ENCODE peak calls at places on chromosomes 12 and 14, in eight cellular contexts. D, X, O, Q, T, E, P and A are unnamed samples.

GRCh38 chr12:124385219-124385969 is 90.5 kb downstream of the RFLNA start:
- DNase-seq in X (peak; percentile 58), D (no peak), E (no peak), O (peak; percentile 94), Q (no peak), T (no peak), P (no peak), A (no peak)

GRCh38 chr14:51041117-51041531 is 53.8 kb downstream of the TRIM9 start:
- DNase-seq in O (no peak), D (no peak), T (no peak), X (no peak), P (no peak), Q (no peak), E (no peak), A (no peak)

GRCh38 chr12:113299619-113300237 is 35.2 kb downstream of the SLC8B1 start:
- DNase-seq in D (peak; percentile 86), P (no peak), X (peak; percentile 81), E (peak; percentile 70), O (peak; percentile 89), Q (no peak), T (peak; percentile 85), A (peak; percentile 72)

GRCh38 chr14:72613196-72613974 is 280.5 kb downstream of the DPF3 start:
- DNase-seq in X (peak; percentile 47), Q (no peak), T (peak; percentile 72), O (peak; percentile 46), D (peak; percentile 89), P (no peak), E (peak; percentile 81), A (peak; percentile 88)

GRCh38 chr14:61192970-61193369 is 88.2 kb downstream of the TMEM30B start:
- DNase-seq in X (peak; percentile 64), E (no peak), O (no peak), Q (no peak), P (no peak), T (no peak), D (no peak), A (no peak)

GRCh38 chr12:19171731-19172130 is 42.2 kb downstream of the PLEKHA5 start:
- DNase-seq in P (no peak), E (no peak), D (no peak), T (no peak), O (no peak), Q (no peak), X (no peak), A (no peak)

GRCh38 chr12:88227871-88228270 is 85.8 kb downstream of the TMTC3 start:
- DNase-seq in E (no peak), D (no peak), X (no peak), P (no peak), Q (no peak), T (no peak), O (no peak), A (no peak)

GRCh38 chr12:124956571-124956970 is 32.4 kb downstream of the DHX37 start:
- DNase-seq in E (no peak), D (no peak), O (no peak), P (no peak), T (no peak), Q (no peak), X (no peak), A (no peak)

GRCh38 chr14:55398679-55399078 is 13.0 kb downstream of the ATG14 start:
- DNase-seq in O (peak; percentile 65), Q (no peak), D (no peak), E (no peak), T (no peak), X (peak; percentile 99), P (no peak), A (no peak)

GRCh38 chr12:111330800-111331752 is 37.8 kb downstream of the PHETA1 start:
- DNase-seq in O (no peak), T (no peak), X (peak; percentile 57), Q (no peak), E (no peak), P (peak; percentile 42), D (no peak), A (no peak)

GRCh38 chr12:124878795-124879516 is 15.3 kb upstream of the SCARB1 start:
- DNase-seq in O (no peak), P (no peak), D (no peak), E (no peak), X (no peak), T (no peak), Q (no peak), A (no peak)

GRCh38 chr12:49296034-49296835 is 1.3 kb downstream of the PRPH start:
- DNase-seq in Q (peak; percentile 54), E (peak; percentile 37), D (peak; percentile 73), O (no peak), T (no peak), P (peak; percentile 42), X (no peak), A (no peak)

GRCh38 chr14:20223410-20223809 is at the start of gene OR11H6:
- DNase-seq in X (no peak), P (no peak), O (no peak), D (no peak), T (no peak), Q (no peak), E (no peak), A (no peak)

GRCh38 chr14:76152333-76152681 is 585 bp downstream of the GPATCH2L start:
- DNase-seq in D (peak; percentile 75), X (peak; percentile 73), Q (peak; percentile 67), P (peak; percentile 52), O (peak; percentile 84), E (peak; percentile 26), T (peak; percentile 83), A (peak; percentile 44)

GRCh38 chr12:53757095-53757770 is 5.5 kb upstream of the CISTR start:
- DNase-seq in E (peak; percentile 79), T (peak; percentile 89), P (peak; percentile 77), O (peak; percentile 69), Q (peak; percentile 69), D (peak; percentile 86), X (peak; percentile 69), A (peak; percentile 80)

GRCh38 chr12:75389061-75389460 is 1.8 kb upstream of the GLIPR1L2 start:
- DNase-seq in Q (no peak), T (no peak), P (no peak), E (no peak), D (no peak), O (no peak), X (no peak), A (no peak)

GRCh38 chr12:75390899-75391538 is at the start of gene GLIPR1L2:
- DNase-seq in E (peak; percentile 96), Q (peak; percentile 77), P (peak; percentile 98), D (peak; percentile 98), O (peak; percentile 96), T (peak; percentile 97), X (peak; percentile 98), A (peak; percentile 95)

GRCh38 chr12:75390156-75390898 is 562 bp upstream of the GLIPR1L2 start:
- DNase-seq in O (no peak), T (no peak), D (no peak), Q (no peak), E (no peak), P (peak; percentile 9), X (no peak), A (no peak)

DNA sequence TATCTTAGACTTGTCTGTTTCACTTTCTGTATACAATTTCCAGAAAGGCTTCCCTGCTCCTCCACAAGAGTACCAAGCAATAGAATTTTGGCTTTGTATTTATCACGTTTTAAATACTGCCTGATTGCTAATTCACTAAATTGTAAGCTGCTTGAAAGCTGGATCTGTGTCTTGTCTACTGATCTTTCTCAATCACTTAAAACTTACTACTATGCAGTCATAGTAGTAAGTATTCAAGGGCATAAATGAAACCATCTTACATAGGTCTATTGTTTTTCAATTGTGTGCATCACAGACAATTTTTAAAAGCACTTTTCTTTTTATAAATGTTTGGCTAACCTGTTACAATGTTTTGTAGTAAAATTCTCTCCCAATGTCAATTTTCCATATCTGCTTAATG is 1.2 kb upstream of the GLIPR1L2 start:
- DNase-seq in P (peak; percentile 20), Q (no peak), T (no peak), D (no peak), E (no peak), O (no peak), X (peak; percentile 11), A (no peak)
- H3K27ac ChIP-seq in P (peak overlapping the region; percentile 85), Q (peak overlapping the region; percentile 79), T (no peak overlapping the region), D (peak overlapping the region; percentile 87), E (peak overlapping the region; percentile 84), O (peak overlapping the region; percentile 4), X (peak overlapping the region; percentile 36), A (peak overlapping the region; percentile 90)

GRCh38 chr14:67572608-67573007 is 27.5 kb downstream of the PIGH start:
- DNase-seq in D (no peak), O (no peak), T (no peak), X (no peak), P (no peak), Q (no peak), E (no peak), A (no peak)

GRCh38 chr14:67573268-67574010 is 26.6 kb downstream of the PIGH start:
- DNase-seq in X (no peak), P (no peak), T (no peak), Q (no peak), O (no peak), E (no peak), D (no peak), A (no peak)

GRCh38 chr14:67575684-67576083 is 24.4 kb downstream of the PIGH start:
- DNase-seq in O (no peak), E (no peak), Q (no peak), T (no peak), P (no peak), D (no peak), X (no peak), A (no peak)

GRCh38 chr14:67574806-67575205 is 25.3 kb downstream of the PIGH start:
- DNase-seq in D (no peak), X (no peak), E (no peak), O (no peak), T (no peak), Q (no peak), P (no peak), A (no peak)

DNA sequence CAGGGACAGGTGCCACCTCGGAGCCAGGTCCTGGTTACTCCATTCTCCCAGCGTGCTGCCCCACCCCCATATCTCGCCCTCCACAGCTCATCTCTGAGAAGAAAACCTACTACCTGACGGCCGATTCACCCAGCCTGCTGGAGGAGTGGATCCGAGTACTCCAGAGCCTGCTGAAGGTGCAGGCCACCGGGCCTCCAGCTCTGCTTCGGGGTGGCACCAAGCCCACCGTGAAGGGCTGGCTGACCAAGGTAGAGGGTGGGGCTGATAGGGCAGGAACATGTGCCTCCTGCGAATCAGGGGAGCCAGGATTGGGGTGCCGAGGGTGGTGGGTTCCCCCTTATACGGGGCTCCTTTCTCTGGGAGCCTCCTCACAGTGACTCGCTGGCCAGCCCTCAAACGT is 25.9 kb downstream of the PIGH start:
- DNase-seq in P (no peak), T (no peak), Q (no peak), E (no peak), X (no peak), O (no peak), D (no peak), A (no peak)
- H3K27ac ChIP-seq in P (no peak overlapping the region), T (no peak overlapping the region), Q (no peak overlapping the region), E (no peak overlapping the region), X (no peak overlapping the region), O (no peak overlapping the region), D (no peak overlapping the region), A (no peak overlapping the region)

DNA sequence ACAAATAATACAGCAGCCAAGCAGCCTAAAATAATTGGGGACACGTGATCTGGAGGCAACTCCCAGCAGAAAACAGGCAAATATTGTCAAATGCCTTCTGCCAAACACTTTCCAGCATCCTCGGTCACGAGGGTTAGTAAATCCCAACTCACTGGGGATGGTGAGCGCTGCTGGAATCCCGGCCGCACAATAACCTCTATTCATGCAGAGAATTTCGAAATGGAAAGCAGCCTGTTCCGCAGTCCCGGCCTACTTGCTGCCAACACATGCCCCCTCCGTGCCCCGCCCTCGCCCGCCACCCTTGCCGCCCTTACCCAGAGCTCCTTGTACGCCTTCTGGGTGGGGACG is 62.2 kb downstream of the RFX4 start:
- DNase-seq in Q (no peak), T (no peak), O (no peak), D (no peak), P (no peak), E (peak; percentile 58), X (no peak), A (peak; percentile 59)
- H3K27ac ChIP-seq in Q (no peak overlapping the region), T (no peak overlapping the region), O (no peak overlapping the region), D (no peak overlapping the region), P (no peak overlapping the region), E (no peak overlapping the region), X (no peak overlapping the region), A (peak overlapping the region; percentile 30)

GRCh38 chr14:74938873-74939495 is 15.9 kb upstream of the RPS6KL1 start:
- DNase-seq in E (no peak), T (no peak), O (no peak), Q (no peak), X (no peak), D (no peak), P (no peak), A (no peak)
- H3K27ac ChIP-seq in E (peak overlapping the region; percentile 87), T (peak overlapping the region; percentile 33), O (no peak overlapping the region), Q (no peak overlapping the region), X (peak overlapping the region; percentile 84), D (peak overlapping the region; percentile 88), P (no peak overlapping the region), A (peak overlapping the region; percentile 94)